ENCODE peak calls at places on chromosome 14, in four cellular contexts. Q is H9, O is IMR-90, C is mesendoderm. L is an unnamed sample. For H3K4me1, the result is how much of the 10 kb centered on the place peaks cover.

GRCh38 chr14:70114621-70115156 is 74.1 kb downstream of the SLC8A3 start:
- DNase-seq in O (no peak), Q (no peak), C (no peak), L (no peak)

GRCh38 chr14:85468815-85469214 is 61.1 kb upstream of the FLRT2 start:
- DNase-seq in O (no peak), C (no peak), Q (no peak), L (no peak)

GRCh38 chr14:83664389-83664788 is 1865.6 kb upstream of the FLRT2 start:
- DNase-seq in C (peak), O (no peak), Q (no peak), L (no peak)

GRCh38 chr14:104536942-104537612 is 42.5 kb upstream of the C14orf180 start:
- DNase-seq in C (peak), Q (no peak), O (peak), L (no peak)

GRCh38 chr14:50410921-50411320 is 14.2 kb upstream of the CDKL1 start:
- DNase-seq in Q (no peak), C (no peak), O (peak), L (no peak)

GRCh38 chr14:58296731-58297130 is 1.6 kb upstream of the ARID4A start:
- DNase-seq in Q (no peak), O (peak), C (no peak), L (no peak)

GRCh38 chr14:33467967-33468366 is 482.9 kb downstream of the EGLN3 start:
- DNase-seq in O (no peak), Q (no peak), C (no peak), L (no peak)

GRCh38 chr14:105173901-105174894 is 5.6 kb upstream of the JAG2 start:
- DNase-seq in O (no peak), C (no peak), Q (no peak), L (no peak)

GRCh38 chr14:64910847-64911495 is 3.3 kb upstream of the CHURC1 start:
- DNase-seq in O (peak), C (peak), Q (no peak), L (no peak)

GRCh38 chr14:91310620-91311283 is 66.2 kb upstream of the GPR68 start:
- DNase-seq in C (no peak), Q (no peak), O (no peak), L (no peak)

GRCh38 chr14:69711471-69712216 is 55.3 kb upstream of the SRSF5 start:
- DNase-seq in C (no peak), Q (no peak), O (no peak), L (no peak)

GRCh38 chr14:33796356-33796755 is 154.5 kb downstream of the EGLN3 start:
- DNase-seq in Q (no peak), O (no peak), C (peak), L (no peak)

GRCh38 chr14:45990252-45990651 is 661.3 kb downstream of the RPL10L start:
- DNase-seq in Q (no peak), C (peak), O (no peak), L (no peak)

GRCh38 chr14:51462706-51463105 is 189.0 kb upstream of the FRMD6 start:
- DNase-seq in O (no peak), Q (no peak), C (no peak), L (no peak)

GRCh38 chr14:75044322-75044721 is 6.9 kb downstream of the MLH3 start:
- DNase-seq in C (no peak), Q (no peak), O (peak), L (no peak)

GRCh38 chr14:70282666-70283065 is 76.8 kb downstream of the COX16 start:
- DNase-seq in C (no peak), Q (no peak), O (no peak), L (no peak)

GRCh38 chr14:26597136-26598080 is at the start of gene NOVA1:
- DNase-seq in C (peak), Q (peak), O (no peak), L (peak)

GRCh38 chr14:90491221-90491867 is 94.5 kb downstream of the CALM1 start:
- DNase-seq in Q (no peak), O (peak), C (peak), L (no peak)

GRCh38 chr14:51521764-51522163 is 129.9 kb upstream of the FRMD6 start:
- DNase-seq in C (no peak), Q (no peak), O (peak), L (no peak)

GRCh38 chr14:99887407-99887806 is 94.2 kb downstream of the EML1 start:
- DNase-seq in Q (no peak), C (no peak), O (no peak), L (no peak)

GRCh38 chr14:22740020-22740419 is 26.5 kb upstream of the OXA1L start:
- DNase-seq in C (no peak), O (no peak), Q (no peak), L (no peak)

GRCh38 chr14:93984987-93985410 is 8.6 kb upstream of the ASB2 start:
- DNase-seq in C (peak), Q (peak), O (peak), L (peak)

GRCh38 chr14:104800600-104801283 is at the start of gene ZBTB42:
- DNase-seq in Q (peak), O (peak), C (peak), L (no peak)

GRCh38 chr14:105818712-105819005 is 292.3 kb downstream of the TMEM121 start:
- DNase-seq in Q (no peak), O (no peak), C (no peak), L (no peak)

GRCh38 chr14:26199599-26200370 is 398.0 kb downstream of the NOVA1 start:
- DNase-seq in Q (no peak), C (peak), O (no peak), L (peak)

DNA sequence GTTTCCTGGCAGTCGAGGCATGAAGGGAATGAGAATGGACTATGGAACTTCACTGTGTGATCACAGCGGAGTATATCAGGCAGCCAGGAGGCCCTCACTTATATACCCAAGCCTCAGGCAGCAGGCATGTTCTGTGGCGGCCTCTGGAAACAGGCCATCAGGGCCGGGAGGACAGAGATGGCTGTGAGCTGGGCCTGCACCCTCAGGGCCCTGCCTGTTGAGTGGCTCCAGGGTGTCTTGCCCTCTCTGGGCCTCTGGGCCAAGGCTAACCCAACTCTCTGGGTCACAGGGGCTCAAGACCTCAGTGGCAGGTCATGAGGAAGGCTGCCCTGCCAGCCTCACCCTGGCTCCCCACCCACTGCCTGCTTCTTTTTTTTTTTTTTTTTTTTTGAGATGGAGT is 33.9 kb upstream of the RCOR1 start:
- DNase-seq in O (no peak), Q (no peak), C (no peak), L (no peak)
- H2BK120ac ChIP-seq in O (no peak), Q (no peak), C (no peak), L (no peak)

GRCh38 chr14:88002421-88002820 is 2.5 kb upstream of the GPR65 start:
- DNase-seq in C (no peak), Q (no peak), O (no peak), L (no peak)

GRCh38 chr14:88007608-88008007 is 2.7 kb downstream of the GPR65 start:
- DNase-seq in O (no peak), C (no peak), Q (no peak), L (no peak)

GRCh38 chr14:88005978-88006851 is 1.3 kb downstream of the GPR65 start:
- DNase-seq in C (no peak), O (no peak), Q (no peak), L (no peak)

GRCh38 chr14:88005050-88005481 is at the start of gene GPR65:
- DNase-seq in Q (no peak), O (no peak), C (no peak), L (no peak)

GRCh38 chr14:88004637-88005036 is 298 bp upstream of the GPR65 start:
- DNase-seq in C (no peak), Q (no peak), O (no peak), L (no peak)
- H3K4me1 ChIP-seq in C (under half), Q (under half), O (under half), L (under half)

DNA sequence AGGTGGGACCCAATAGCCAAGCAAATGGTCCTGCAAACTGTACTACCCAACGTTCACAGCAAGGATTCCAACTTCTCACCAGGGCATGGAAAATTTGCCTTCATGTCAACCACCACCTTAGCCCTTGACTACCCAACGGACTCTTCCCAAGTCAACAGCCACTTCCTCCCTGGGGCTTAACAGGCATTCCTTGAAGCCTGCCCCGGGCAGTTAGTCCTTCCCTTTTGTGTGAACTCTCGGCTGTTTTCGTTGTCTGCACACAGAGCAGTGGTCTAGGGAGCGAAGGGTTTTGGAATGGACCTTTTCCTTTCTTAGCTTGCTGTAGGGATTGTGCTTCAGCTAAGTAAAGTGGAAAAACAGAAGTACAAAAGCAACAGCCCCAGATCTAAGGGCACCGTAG is 35.2 kb upstream of the TCL1B start:
- DNase-seq in C (peak), Q (no peak), O (no peak), L (no peak)
- H2BK120ac ChIP-seq in C (no peak), Q (no peak), O (no peak), L (no peak)

GRCh38 chr14:21023817-21024667 is 819 bp downstream of the NDRG2 start:
- DNase-seq in Q (no peak), C (peak), O (no peak), L (no peak)

GRCh38 chr14:21025374-21026151 is 702 bp upstream of the NDRG2 start:
- DNase-seq in Q (peak), C (peak), O (no peak), L (peak)

GRCh38 chr14:21024668-21025373 is at the start of gene NDRG2:
- DNase-seq in C (peak), O (no peak), Q (peak), L (peak)

GRCh38 chr14:21026988-21027315 is 2.1 kb upstream of the NDRG2 start:
- DNase-seq in O (no peak), Q (no peak), C (peak), L (no peak)

GRCh38 chr14:21026251-21026987 is 1.6 kb upstream of the NDRG2 start:
- DNase-seq in O (no peak), C (no peak), Q (no peak), L (no peak)
- H3K4me1 ChIP-seq in O (under half), C (under half), Q (under half), L (under half)

GRCh38 chr14:92687681-92688433 is 60.6 kb downstream of the LGMN start:
- DNase-seq in Q (peak), C (peak), O (no peak), L (peak)
- H2BK120ac ChIP-seq in Q (no peak), C (no peak), O (no peak), L (no peak)

GRCh38 chr14:54106802-54107377 is 150.3 kb upstream of the BMP4 start:
- DNase-seq in O (no peak), C (peak), Q (no peak), L (peak)

GRCh38 chr14:54105898-54106297 is 149.3 kb upstream of the BMP4 start:
- DNase-seq in O (no peak), C (no peak), Q (no peak), L (no peak)

GRCh38 chr14:54105406-54105805 is 148.8 kb upstream of the BMP4 start:
- DNase-seq in C (no peak), Q (no peak), O (no peak), L (no peak)

GRCh38 chr14:54108481-54109471 is 152.2 kb upstream of the BMP4 start:
- DNase-seq in Q (no peak), O (peak), C (no peak), L (no peak)

GRCh38 chr14:54109521-54110120 is 153.0 kb upstream of the BMP4 start:
- DNase-seq in C (no peak), Q (no peak), O (no peak), L (no peak)
- H3K4me1 ChIP-seq in C (under half), Q (under half), O (under half), L (under half)

DNA sequence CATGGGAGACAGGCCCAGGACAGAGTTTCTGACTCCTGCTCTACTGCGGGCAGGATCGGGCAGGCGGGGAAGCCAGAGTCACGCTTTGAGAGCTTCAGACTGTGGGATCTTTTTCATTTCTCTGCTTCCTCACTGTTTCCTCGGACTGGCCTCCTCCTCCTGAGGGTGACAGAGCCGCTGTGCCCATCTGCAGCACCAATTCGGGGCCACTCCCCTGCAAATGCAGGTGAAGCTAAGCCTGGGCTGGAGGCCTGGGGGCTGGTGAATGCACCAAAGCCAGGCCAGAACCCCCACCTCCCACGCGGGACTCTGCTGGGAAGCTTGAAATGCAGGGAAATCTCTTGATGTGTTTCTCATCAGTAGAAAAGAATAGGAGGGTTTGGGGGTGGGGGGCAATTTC is 77.5 kb downstream of the FOXN3 start:
- DNase-seq in C (no peak), O (no peak), Q (no peak), L (no peak)
- H2BK120ac ChIP-seq in C (peak), O (peak), Q (no peak), L (no peak)

GRCh38 chr14:43200519-43200918 is 1306.6 kb downstream of the FSCB start:
- DNase-seq in Q (no peak), C (no peak), O (no peak), L (no peak)
- H3K4me1 ChIP-seq in Q (under half), C (under half), O (under half), L (under half)

GRCh38 chr14:34946699-34947098 is 36.1 kb upstream of the SRP54 start:
- DNase-seq in O (no peak), C (no peak), Q (no peak), L (no peak)

GRCh38 chr14:34943506-34943905 is 39.3 kb upstream of the SRP54 start:
- DNase-seq in Q (no peak), O (no peak), C (no peak), L (no peak)

DNA sequence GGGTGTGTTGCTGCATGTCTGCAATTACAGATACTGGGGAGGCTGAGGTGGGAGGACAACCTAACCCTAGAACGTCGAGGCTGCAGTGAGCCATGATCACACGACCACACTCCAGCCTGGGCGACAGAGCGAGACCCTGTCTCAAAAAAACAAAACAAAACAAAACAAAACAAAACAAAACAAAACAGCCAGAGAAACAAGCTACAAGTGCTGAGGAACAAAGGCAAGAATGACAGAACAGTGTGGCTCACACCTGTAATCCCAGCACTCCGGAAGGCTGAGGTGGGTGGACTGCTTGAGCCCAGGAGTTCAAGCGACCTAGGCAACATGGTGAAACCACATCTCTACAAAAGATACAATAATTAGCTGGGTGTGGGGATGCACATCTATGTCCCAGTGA is 38.0 kb upstream of the SRP54 start:
- DNase-seq in C (no peak), O (no peak), Q (no peak), L (no peak)
- H2BK120ac ChIP-seq in C (no peak), O (no peak), Q (no peak), L (no peak)

GRCh38 chr14:68361231-68361630 is 431.6 kb downstream of the ZFP36L1 start:
- DNase-seq in O (peak), C (peak), Q (no peak), L (no peak)

GRCh38 chr14:68358978-68359861 is 433.6 kb downstream of the ZFP36L1 start:
- DNase-seq in O (no peak), C (no peak), Q (no peak), L (no peak)

GRCh38 chr14:68358500-68358899 is 434.4 kb downstream of the ZFP36L1 start:
- DNase-seq in Q (no peak), C (no peak), O (no peak), L (no peak)

GRCh38 chr14:68362841-68363240 is 430.0 kb downstream of the ZFP36L1 start:
- DNase-seq in C (no peak), Q (no peak), O (no peak), L (no peak)

GRCh38 chr14:68359862-68360552 is 432.9 kb downstream of the ZFP36L1 start:
- DNase-seq in Q (no peak), C (peak), O (no peak), L (no peak)
- H3K4me1 ChIP-seq in Q (under half), C (under half), O (under half), L (under half)

L was measured in neuronal stem cell.